ENCODE peak calls at places on chromosomes 13 and 19, in eight cellular contexts. One of them, this sample, is unnamed.

GRCh38 chr19:51664997-51665396 is 18.4 kb upstream of the SIGLEC14 start:
- DNase-seq in SK-MEL-5: no peak
- DNase-seq in left cardiac atrium: no peak
- DNase-seq in CD4-positive, alpha-beta T cell: no peak
- DNase-seq in kidney glomerular epithelial cell: no peak
- DNase-seq in anterior cingulate cortex: no peak
- DNase-seq in NCI-H1105 treated with DMSO at 0.1 percent for 48 hours: no peak
- DNase-seq in NAMALWA: no peak
- DNase-seq in this sample: no peak

GRCh38 chr13:97978661-97979450 is 25.4 kb downstream of the IPO5 start:
- DNase-seq in CD4-positive, alpha-beta T cell: no peak
- DNase-seq in kidney glomerular epithelial cell: peak; percentile 13
- DNase-seq in left cardiac atrium: no peak
- DNase-seq in anterior cingulate cortex: no peak
- DNase-seq in SK-MEL-5: no peak
- DNase-seq in NAMALWA: peak; percentile 20
- DNase-seq in NCI-H1105 treated with DMSO at 0.1 percent for 48 hours: no peak
- DNase-seq in this sample: no peak

GRCh38 chr19:511101-511841 is 4.0 kb downstream of the TPGS1 start:
- DNase-seq in left cardiac atrium: peak; percentile 72
- DNase-seq in NCI-H1105 treated with DMSO at 0.1 percent for 48 hours: peak; percentile 99
- DNase-seq in kidney glomerular epithelial cell: no peak
- DNase-seq in NAMALWA: peak; percentile 96
- DNase-seq in SK-MEL-5: no peak
- DNase-seq in CD4-positive, alpha-beta T cell: peak; percentile 92
- DNase-seq in anterior cingulate cortex: peak; percentile 62
- DNase-seq in this sample: peak; percentile 63

GRCh38 chr13:47112205-47112896 is 215.5 kb upstream of the HTR2A start:
- DNase-seq in CD4-positive, alpha-beta T cell: no peak
- DNase-seq in left cardiac atrium: no peak
- DNase-seq in kidney glomerular epithelial cell: no peak
- DNase-seq in SK-MEL-5: no peak
- DNase-seq in NAMALWA: no peak
- DNase-seq in anterior cingulate cortex: no peak
- DNase-seq in NCI-H1105 treated with DMSO at 0.1 percent for 48 hours: no peak
- DNase-seq in this sample: no peak

GRCh38 chr13:99227331-99227900 is 26.8 kb downstream of the UBAC2 start:
- DNase-seq in left cardiac atrium: no peak
- DNase-seq in kidney glomerular epithelial cell: no peak
- DNase-seq in NCI-H1105 treated with DMSO at 0.1 percent for 48 hours: no peak
- DNase-seq in anterior cingulate cortex: no peak
- DNase-seq in NAMALWA: no peak
- DNase-seq in SK-MEL-5: no peak
- DNase-seq in CD4-positive, alpha-beta T cell: no peak
- DNase-seq in this sample: no peak

GRCh38 chr13:107767119-107767518 is 448.2 kb downstream of the LIG4 start:
- DNase-seq in SK-MEL-5: no peak
- DNase-seq in left cardiac atrium: no peak
- DNase-seq in CD4-positive, alpha-beta T cell: no peak
- DNase-seq in kidney glomerular epithelial cell: no peak
- DNase-seq in NCI-H1105 treated with DMSO at 0.1 percent for 48 hours: peak; percentile 77
- DNase-seq in NAMALWA: no peak
- DNase-seq in anterior cingulate cortex: no peak
- DNase-seq in this sample: no peak

GRCh38 chr19:55319786-55320185 is 5.4 kb downstream of the TMEM150B start:
- DNase-seq in anterior cingulate cortex: no peak
- DNase-seq in NCI-H1105 treated with DMSO at 0.1 percent for 48 hours: no peak
- DNase-seq in CD4-positive, alpha-beta T cell: no peak
- DNase-seq in kidney glomerular epithelial cell: no peak
- DNase-seq in NAMALWA: peak; percentile 56
- DNase-seq in left cardiac atrium: peak; percentile 54
- DNase-seq in SK-MEL-5: peak; percentile 65
- DNase-seq in this sample: no peak

GRCh38 chr13:33723772-33724435 is 94.0 kb upstream of the RFC3 start:
- DNase-seq in NCI-H1105 treated with DMSO at 0.1 percent for 48 hours: peak; percentile 75
- DNase-seq in left cardiac atrium: peak; percentile 74
- DNase-seq in anterior cingulate cortex: peak; percentile 25
- DNase-seq in NAMALWA: peak; percentile 91
- DNase-seq in CD4-positive, alpha-beta T cell: peak; percentile 36
- DNase-seq in SK-MEL-5: peak; percentile 94
- DNase-seq in kidney glomerular epithelial cell: peak; percentile 80
- DNase-seq in this sample: peak; percentile 46

GRCh38 chr19:34938886-34939285 is 12.2 kb downstream of the ZNF30 start:
- DNase-seq in CD4-positive, alpha-beta T cell: no peak
- DNase-seq in kidney glomerular epithelial cell: no peak
- DNase-seq in anterior cingulate cortex: no peak
- DNase-seq in NCI-H1105 treated with DMSO at 0.1 percent for 48 hours: no peak
- DNase-seq in left cardiac atrium: no peak
- DNase-seq in NAMALWA: no peak
- DNase-seq in SK-MEL-5: no peak
- DNase-seq in this sample: no peak

GRCh38 chr13:27055501-27055900 is 116.1 kb downstream of the USP12 start:
- DNase-seq in left cardiac atrium: no peak
- DNase-seq in CD4-positive, alpha-beta T cell: no peak
- DNase-seq in SK-MEL-5: no peak
- DNase-seq in NAMALWA: no peak
- DNase-seq in NCI-H1105 treated with DMSO at 0.1 percent for 48 hours: no peak
- DNase-seq in kidney glomerular epithelial cell: no peak
- DNase-seq in anterior cingulate cortex: no peak
- DNase-seq in this sample: no peak

GRCh38 chr19:821976-822773 is 420 bp upstream of the PLPPR3 start:
- DNase-seq in kidney glomerular epithelial cell: no peak
- DNase-seq in NCI-H1105 treated with DMSO at 0.1 percent for 48 hours: no peak
- DNase-seq in anterior cingulate cortex: no peak
- DNase-seq in CD4-positive, alpha-beta T cell: no peak
- DNase-seq in left cardiac atrium: no peak
- DNase-seq in SK-MEL-5: no peak
- DNase-seq in NAMALWA: no peak
- DNase-seq in this sample: peak; percentile 35

GRCh38 chr13:71860547-71861131 is 6.4 kb downstream of the DACH1 start:
- DNase-seq in SK-MEL-5: no peak
- DNase-seq in kidney glomerular epithelial cell: no peak
- DNase-seq in anterior cingulate cortex: no peak
- DNase-seq in left cardiac atrium: no peak
- DNase-seq in NCI-H1105 treated with DMSO at 0.1 percent for 48 hours: no peak
- DNase-seq in NAMALWA: no peak
- DNase-seq in CD4-positive, alpha-beta T cell: no peak
- DNase-seq in this sample: no peak

GRCh38 chr19:41304706-41305483 is 5.1 kb upstream of the CCDC97 start:
- DNase-seq in NAMALWA: no peak
- DNase-seq in SK-MEL-5: no peak
- DNase-seq in anterior cingulate cortex: no peak
- DNase-seq in left cardiac atrium: no peak
- DNase-seq in CD4-positive, alpha-beta T cell: no peak
- DNase-seq in NCI-H1105 treated with DMSO at 0.1 percent for 48 hours: no peak
- DNase-seq in kidney glomerular epithelial cell: no peak
- DNase-seq in this sample: no peak